ENCODE peak calls at places on chromosomes 4 and X, in six cellular contexts. C is GM23248; H is stimulated activated CD8-positive, alpha-beta memory T cell treated with anti-CD3 and anti-CD28 coated beads, Interleukin-7, amount 100 ng/mL, for 1 hour; V is iPS-NIHi11; E is glutamatergic neuron; S is activated naive CD4-positive, alpha-beta T cell treated with Interleukin-2 at 50 U/mL for 16 hours. G is an unnamed sample.

GRCh38 chrX:12973561-12974216 is 1.2 kb upstream of the TMSB4X start:
- DNase-seq in E (no peak), S (peak), C (no peak), V (no peak), H (no peak), G (no peak)

GRCh38 chrX:12002876-12003275 is 135.4 kb upstream of the FRMPD4 start:
- DNase-seq in V (no peak), H (no peak), S (no peak), C (peak), E (no peak), G (no peak)

GRCh38 chrX:96715412-96715940 is 30.8 kb downstream of the DIAPH2 start:
- DNase-seq in H (no peak), C (peak), S (no peak), E (no peak), V (no peak), G (no peak)

GRCh38 chr4:156422576-156422975 is 468.9 kb upstream of the CTSO start:
- DNase-seq in S (no peak), H (no peak), V (no peak), E (no peak), C (peak), G (no peak)

GRCh38 chr4:75769044-75769443 is 44.7 kb downstream of the USO1 start:
- DNase-seq in V (no peak), H (no peak), E (no peak), S (no peak), C (peak), G (no peak)

GRCh38 chrX:56233682-56234081 is 1.5 kb downstream of the KLF8 start:
- DNase-seq in V (peak), C (peak), S (peak), E (peak), H (no peak), G (no peak)

GRCh38 chr4:125728568-125728967 is 413.8 kb downstream of the FAT4 start:
- DNase-seq in H (no peak), C (peak), V (peak), S (no peak), E (no peak), G (peak)

GRCh38 chr4:137000432-137000831 is 531.9 kb downstream of the PCDH18 start:
- DNase-seq in S (no peak), E (no peak), H (no peak), V (no peak), C (no peak), G (no peak)

GRCh38 chr4:119478446-119479179 is 150.0 kb downstream of the PDE5A start:
- DNase-seq in V (no peak), H (no peak), S (no peak), C (peak), E (no peak), G (no peak)

GRCh38 chr4:132332932-132333722 is 816.0 kb upstream of the PCDH10 start:
- DNase-seq in E (no peak), H (no peak), C (no peak), S (no peak), V (peak), G (no peak)

GRCh38 chr4:165462009-165462408 is 83.2 kb downstream of the CPE start:
- DNase-seq in S (no peak), V (no peak), E (no peak), C (peak), H (no peak), G (no peak)

GRCh38 chr4:40933272-40934053 is 183.7 kb downstream of the NSUN7 start:
- DNase-seq in S (no peak), C (no peak), E (no peak), V (no peak), H (no peak), G (no peak)

GRCh38 chr4:163113921-163114703 is 52.6 kb downstream of the NAF1 start:
- DNase-seq in E (no peak), C (no peak), H (no peak), S (no peak), V (no peak), G (no peak)

GRCh38 chr4:113957961-113958360 is 21.5 kb downstream of the ARSJ start:
- DNase-seq in V (no peak), E (no peak), S (no peak), C (no peak), H (no peak), G (no peak)